ENCODE peak calls at places on chromosomes 1 and 21, in four cellular contexts. T is NCI-H2081, W is A549, Y is islet precursor cell. X is an unnamed sample.

GRCh38 chr1:31581821-31582810 is 5.8 kb downstream of the TINAGL1 start:
- DNase-seq in T (no peak), W (no peak), Y (peak; percentile 64), X (peak; percentile 87)

GRCh38 chr1:150150511-150151021 is 850 bp downstream of the PLEKHO1 start:
- DNase-seq in T (peak; percentile 35), Y (no peak), W (no peak), X (peak; percentile 19)

GRCh38 chr1:15153842-15154479 is 414 bp downstream of the TMEM51 start:
- DNase-seq in W (peak; percentile 40), Y (peak; percentile 86), T (peak; percentile 9), X (peak; percentile 63)

GRCh38 chr1:30852026-30852425 is 56.5 kb downstream of the SDC3 start:
- DNase-seq in Y (no peak), W (no peak), T (no peak), X (peak; percentile 40)

GRCh38 chr1:228367798-228368791 is 38.5 kb downstream of the TRIM11 start:
- DNase-seq in T (no peak), Y (no peak), W (no peak), X (no peak)

GRCh38 chr1:5709461-5709860 is 282.8 kb downstream of the NPHP4 start:
- DNase-seq in T (no peak), Y (no peak), W (no peak), X (no peak)

GRCh38 chr1:203031467-203031866 is 5.2 kb downstream of the PPFIA4 start:
- DNase-seq in Y (no peak), W (no peak), T (no peak), X (no peak)

GRCh38 chr1:3459940-3460652 is 5.6 kb downstream of the ARHGEF16 start:
- DNase-seq in Y (peak; percentile 88), T (no peak), W (no peak), X (no peak)

GRCh38 chr21:42200906-42201614 is 17.9 kb upstream of the ABCG1 start:
- DNase-seq in Y (no peak), T (no peak), W (no peak), X (no peak)

GRCh38 chr1:98315309-98315708 is 346.2 kb upstream of the SNX7 start:
- DNase-seq in W (no peak), T (no peak), Y (no peak), X (no peak)

GRCh38 chr1:29786791-29787732 is 550.7 kb downstream of the PTPRU start:
- DNase-seq in Y (peak; percentile 25), T (no peak), W (no peak), X (no peak)

GRCh38 chr1:166489670-166490436 is 323.1 kb upstream of the FAM78B start:
- DNase-seq in Y (no peak), W (no peak), T (no peak), X (no peak)

GRCh38 chr1:179036844-179037465 is 11.3 kb downstream of the FAM20B start:
- DNase-seq in W (no peak), Y (no peak), T (no peak), X (peak; percentile 65)

GRCh38 chr1:17736625-17737024 is 18.5 kb upstream of the ACTL8 start:
- DNase-seq in W (no peak), Y (no peak), T (no peak), X (no peak)

GRCh38 chr21:15837603-15838002 is 107.8 kb downstream of the USP25 start:
- DNase-seq in Y (no peak), T (no peak), W (no peak), X (no peak)

GRCh38 chr1:221487781-221488520 is 253.9 kb downstream of the DUSP10 start:
- DNase-seq in T (no peak), W (peak; percentile 28), Y (no peak), X (peak; percentile 79)

GRCh38 chr21:40997831-40998230 is 150.9 kb upstream of the DSCAM start:
- DNase-seq in Y (no peak), W (no peak), T (no peak), X (no peak)

GRCh38 chr21:45151484-45152115 is 77.2 kb downstream of the ADARB1 start:
- DNase-seq in W (no peak), Y (peak; percentile 53), T (no peak), X (no peak)

GRCh38 chr1:169877800-169878491 is 15.8 kb downstream of the SCYL3 start:
- DNase-seq in W (no peak), Y (no peak), T (no peak), X (no peak)

GRCh38 chr1:175530167-175530566 is 213.2 kb downstream of the TNR start:
- DNase-seq in T (no peak), W (no peak), Y (no peak), X (no peak)

GRCh38 chr1:21290546-21290944 is 282 bp upstream of the ECE1 start:
- DNase-seq in T (no peak), Y (no peak), W (peak; percentile 43), X (no peak)

GRCh38 chr1:212762839-212763238 is 28.7 kb downstream of the NSL1 start:
- DNase-seq in T (no peak), W (no peak), Y (no peak), X (no peak)

GRCh38 chr1:6859415-6860343 is 74.4 kb downstream of the CAMTA1 start:
- DNase-seq in Y (no peak), T (no peak), W (no peak), X (peak; percentile 85)

GRCh38 chr1:39735731-39736130 is 3.0 kb upstream of the PPIE start:
- DNase-seq in Y (peak; percentile 2), W (no peak), T (no peak), X (peak; percentile 7)

GRCh38 chr1:111605553-111605952 is 14.0 kb upstream of the RAP1A start:
- DNase-seq in W (no peak), Y (no peak), T (no peak), X (no peak)

GRCh38 chr1:227753999-227754764 is 18.9 kb downstream of the SNAP47 start:
- DNase-seq in T (no peak), W (no peak), Y (no peak), X (no peak)

GRCh38 chr1:171739646-171740045 is 2.2 kb downstream of the VAMP4 start:
- DNase-seq in T (no peak), Y (no peak), W (no peak), X (no peak)

GRCh38 chr21:35940074-35940927 is 120.0 kb downstream of the SETD4 start:
- DNase-seq in Y (peak; percentile 69), T (peak; percentile 50), W (peak; percentile 24), X (peak; percentile 66)

GRCh38 chr21:27570306-27570868 is 603.5 kb upstream of the ADAMTS5 start:
- DNase-seq in W (no peak), Y (no peak), T (no peak), X (peak; percentile 96)

GRCh38 chr1:51818487-51818886 is 60.0 kb downstream of the NRDC start:
- DNase-seq in T (no peak), Y (no peak), W (no peak), X (no peak)

GRCh38 chr1:170285027-170285426 is 139.3 kb downstream of the NTMT2 start:
- DNase-seq in T (peak; percentile 4), W (no peak), Y (no peak), X (no peak)

GRCh38 chr1:7885513-7886298 is 32.8 kb upstream of the UTS2 start:
- DNase-seq in W (no peak), T (no peak), Y (peak; percentile 90), X (peak; percentile 56)